ENCODE peak calls at places on chromosomes 11 and 22, in ten cellular contexts. One of them, this sample, is unnamed.

GRCh38 chr11:63769044-63769718 is 606 bp upstream of the ZFTA start:
- DNase-seq in BJ: no peak
- DNase-seq in skeletal muscle cell: no peak
- DNase-seq in neuronal stem cell: peak; percentile 41
- DNase-seq in germinal center: peak; percentile 48
- DNase-seq in M059J: peak; percentile 33
- DNase-seq in EL: peak; percentile 51
- DNase-seq in hippocampal formation: no peak
- DNase-seq in stimulated activated CD4-positive, alpha-beta T cell treated with anti-CD3 and anti-CD28 coated beads, Interleukin-1b, Interleukin-23, amount 100 ng/mL, for 24 hours: peak; percentile 14
- DNase-seq in osteocyte: no peak
- DNase-seq in this sample: peak; percentile 48

GRCh38 chr11:10564692-10565318 is 3.7 kb downstream of the LYVE1 start:
- DNase-seq in BJ: no peak
- DNase-seq in skeletal muscle cell: no peak
- DNase-seq in neuronal stem cell: no peak
- DNase-seq in germinal center: no peak
- DNase-seq in M059J: peak; percentile 41
- DNase-seq in EL: no peak
- DNase-seq in hippocampal formation: no peak
- DNase-seq in stimulated activated CD4-positive, alpha-beta T cell treated with anti-CD3 and anti-CD28 coated beads, Interleukin-1b, Interleukin-23, amount 100 ng/mL, for 24 hours: no peak
- DNase-seq in osteocyte: no peak
- DNase-seq in this sample: peak; percentile 18

GRCh38 chr11:76657824-76658170 is 12.8 kb downstream of the LRRC32 start:
- DNase-seq in BJ: no peak
- DNase-seq in skeletal muscle cell: no peak
- DNase-seq in neuronal stem cell: no peak
- DNase-seq in germinal center: no peak
- DNase-seq in M059J: no peak
- DNase-seq in EL: no peak
- DNase-seq in hippocampal formation: no peak
- DNase-seq in stimulated activated CD4-positive, alpha-beta T cell treated with anti-CD3 and anti-CD28 coated beads, Interleukin-1b, Interleukin-23, amount 100 ng/mL, for 24 hours: no peak
- DNase-seq in osteocyte: no peak
- DNase-seq in this sample: no peak

GRCh38 chr11:6979365-6979764 is 40.8 kb downstream of the ZNF214 start:
- DNase-seq in BJ: peak; percentile 43
- DNase-seq in skeletal muscle cell: no peak
- DNase-seq in neuronal stem cell: no peak
- DNase-seq in germinal center: no peak
- DNase-seq in M059J: no peak
- DNase-seq in EL: no peak
- DNase-seq in hippocampal formation: no peak
- DNase-seq in stimulated activated CD4-positive, alpha-beta T cell treated with anti-CD3 and anti-CD28 coated beads, Interleukin-1b, Interleukin-23, amount 100 ng/mL, for 24 hours: no peak
- DNase-seq in osteocyte: no peak
- DNase-seq in this sample: no peak

GRCh38 chr11:8787372-8787771 is 104.8 kb downstream of the RPL27A start:
- DNase-seq in BJ: no peak
- DNase-seq in skeletal muscle cell: no peak
- DNase-seq in neuronal stem cell: no peak
- DNase-seq in germinal center: no peak
- DNase-seq in M059J: peak; percentile 57
- DNase-seq in EL: peak; percentile 20
- DNase-seq in hippocampal formation: no peak
- DNase-seq in stimulated activated CD4-positive, alpha-beta T cell treated with anti-CD3 and anti-CD28 coated beads, Interleukin-1b, Interleukin-23, amount 100 ng/mL, for 24 hours: no peak
- DNase-seq in osteocyte: no peak
- DNase-seq in this sample: no peak

GRCh38 chr11:45666648-45667642 is 1.5 kb upstream of the CHST1 start:
- DNase-seq in BJ: no peak
- DNase-seq in skeletal muscle cell: no peak
- DNase-seq in neuronal stem cell: no peak
- DNase-seq in germinal center: no peak
- DNase-seq in M059J: no peak
- DNase-seq in EL: no peak
- DNase-seq in hippocampal formation: no peak
- DNase-seq in stimulated activated CD4-positive, alpha-beta T cell treated with anti-CD3 and anti-CD28 coated beads, Interleukin-1b, Interleukin-23, amount 100 ng/mL, for 24 hours: no peak
- DNase-seq in osteocyte: no peak
- DNase-seq in this sample: no peak

GRCh38 chr11:119374632-119375394 is 6.7 kb downstream of the USP2 start:
- DNase-seq in BJ: no peak
- DNase-seq in skeletal muscle cell: no peak
- DNase-seq in neuronal stem cell: no peak
- DNase-seq in germinal center: no peak
- DNase-seq in M059J: no peak
- DNase-seq in EL: no peak
- DNase-seq in hippocampal formation: peak; percentile 38
- DNase-seq in stimulated activated CD4-positive, alpha-beta T cell treated with anti-CD3 and anti-CD28 coated beads, Interleukin-1b, Interleukin-23, amount 100 ng/mL, for 24 hours: no peak
- DNase-seq in osteocyte: no peak
- DNase-seq in this sample: no peak

GRCh38 chr11:2294340-2295290 is 7.1 kb downstream of the C11orf21 start:
- DNase-seq in BJ: no peak
- DNase-seq in skeletal muscle cell: no peak
- DNase-seq in neuronal stem cell: no peak
- DNase-seq in germinal center: no peak
- DNase-seq in M059J: no peak
- DNase-seq in EL: no peak
- DNase-seq in hippocampal formation: no peak
- DNase-seq in stimulated activated CD4-positive, alpha-beta T cell treated with anti-CD3 and anti-CD28 coated beads, Interleukin-1b, Interleukin-23, amount 100 ng/mL, for 24 hours: no peak
- DNase-seq in osteocyte: peak; percentile 79
- DNase-seq in this sample: no peak

GRCh38 chr22:19974233-19974861 is 32.7 kb upstream of the TXNRD2 start:
- DNase-seq in BJ: no peak
- DNase-seq in skeletal muscle cell: no peak
- DNase-seq in neuronal stem cell: peak; percentile 76
- DNase-seq in germinal center: peak; percentile 92
- DNase-seq in M059J: peak; percentile 14
- DNase-seq in EL: peak; percentile 48
- DNase-seq in hippocampal formation: no peak
- DNase-seq in stimulated activated CD4-positive, alpha-beta T cell treated with anti-CD3 and anti-CD28 coated beads, Interleukin-1b, Interleukin-23, amount 100 ng/mL, for 24 hours: no peak
- DNase-seq in osteocyte: no peak
- DNase-seq in this sample: peak; percentile 72

GRCh38 chr11:72777755-72778278 is 16.0 kb downstream of the STARD10 start:
- DNase-seq in BJ: no peak
- DNase-seq in skeletal muscle cell: no peak
- DNase-seq in neuronal stem cell: no peak
- DNase-seq in germinal center: no peak
- DNase-seq in M059J: no peak
- DNase-seq in EL: no peak
- DNase-seq in hippocampal formation: no peak
- DNase-seq in stimulated activated CD4-positive, alpha-beta T cell treated with anti-CD3 and anti-CD28 coated beads, Interleukin-1b, Interleukin-23, amount 100 ng/mL, for 24 hours: no peak
- DNase-seq in osteocyte: no peak
- DNase-seq in this sample: no peak

GRCh38 chr22:44546686-44547310 is 48.8 kb upstream of the RTL6 start:
- DNase-seq in BJ: no peak
- DNase-seq in skeletal muscle cell: no peak
- DNase-seq in neuronal stem cell: no peak
- DNase-seq in germinal center: no peak
- DNase-seq in M059J: no peak
- DNase-seq in EL: no peak
- DNase-seq in hippocampal formation: no peak
- DNase-seq in stimulated activated CD4-positive, alpha-beta T cell treated with anti-CD3 and anti-CD28 coated beads, Interleukin-1b, Interleukin-23, amount 100 ng/mL, for 24 hours: no peak
- DNase-seq in osteocyte: no peak
- DNase-seq in this sample: no peak

GRCh38 chr11:35088676-35089075 is 50.3 kb upstream of the CD44 start:
- DNase-seq in BJ: no peak
- DNase-seq in skeletal muscle cell: no peak
- DNase-seq in neuronal stem cell: no peak
- DNase-seq in germinal center: no peak
- DNase-seq in M059J: peak; percentile 82
- DNase-seq in EL: peak; percentile 45
- DNase-seq in hippocampal formation: no peak
- DNase-seq in stimulated activated CD4-positive, alpha-beta T cell treated with anti-CD3 and anti-CD28 coated beads, Interleukin-1b, Interleukin-23, amount 100 ng/mL, for 24 hours: no peak
- DNase-seq in osteocyte: no peak
- DNase-seq in this sample: peak; percentile 36

GRCh38 chr11:63767415-63768231 is 952 bp downstream of the ZFTA start:
- DNase-seq in BJ: peak; percentile 29
- DNase-seq in skeletal muscle cell: peak; percentile 52
- DNase-seq in neuronal stem cell: peak; percentile 89
- DNase-seq in germinal center: peak; percentile 58
- DNase-seq in M059J: peak; percentile 80
- DNase-seq in EL: peak; percentile 87
- DNase-seq in hippocampal formation: peak; percentile 51
- DNase-seq in stimulated activated CD4-positive, alpha-beta T cell treated with anti-CD3 and anti-CD28 coated beads, Interleukin-1b, Interleukin-23, amount 100 ng/mL, for 24 hours: no peak
- DNase-seq in osteocyte: no peak
- DNase-seq in this sample: peak; percentile 58

GRCh38 chr11:1338201-1339065 is 29.0 kb upstream of the TOLLIP start:
- DNase-seq in BJ: no peak
- DNase-seq in skeletal muscle cell: no peak
- DNase-seq in neuronal stem cell: no peak
- DNase-seq in germinal center: no peak
- DNase-seq in M059J: no peak
- DNase-seq in EL: no peak
- DNase-seq in hippocampal formation: no peak
- DNase-seq in stimulated activated CD4-positive, alpha-beta T cell treated with anti-CD3 and anti-CD28 coated beads, Interleukin-1b, Interleukin-23, amount 100 ng/mL, for 24 hours: no peak
- DNase-seq in osteocyte: peak; percentile 84
- DNase-seq in this sample: no peak

GRCh38 chr11:19577391-19577831 is 135.2 kb upstream of the NAV2 start:
- DNase-seq in BJ: no peak
- DNase-seq in skeletal muscle cell: no peak
- DNase-seq in neuronal stem cell: no peak
- DNase-seq in germinal center: no peak
- DNase-seq in M059J: peak; percentile 32
- DNase-seq in EL: no peak
- DNase-seq in hippocampal formation: no peak
- DNase-seq in stimulated activated CD4-positive, alpha-beta T cell treated with anti-CD3 and anti-CD28 coated beads, Interleukin-1b, Interleukin-23, amount 100 ng/mL, for 24 hours: no peak
- DNase-seq in osteocyte: no peak
- DNase-seq in this sample: no peak

GRCh38 chr11:36618025-36618700 is 20.1 kb upstream of the RAG2 start:
- DNase-seq in BJ: no peak
- DNase-seq in skeletal muscle cell: no peak
- DNase-seq in neuronal stem cell: no peak
- DNase-seq in germinal center: no peak
- DNase-seq in M059J: no peak
- DNase-seq in EL: no peak
- DNase-seq in hippocampal formation: no peak
- DNase-seq in stimulated activated CD4-positive, alpha-beta T cell treated with anti-CD3 and anti-CD28 coated beads, Interleukin-1b, Interleukin-23, amount 100 ng/mL, for 24 hours: no peak
- DNase-seq in osteocyte: no peak
- DNase-seq in this sample: no peak

GRCh38 chr22:43295173-43295572 is 48.0 kb downstream of the SCUBE1 start:
- DNase-seq in BJ: no peak
- DNase-seq in skeletal muscle cell: no peak
- DNase-seq in neuronal stem cell: no peak
- DNase-seq in germinal center: no peak
- DNase-seq in M059J: no peak
- DNase-seq in EL: no peak
- DNase-seq in hippocampal formation: no peak
- DNase-seq in stimulated activated CD4-positive, alpha-beta T cell treated with anti-CD3 and anti-CD28 coated beads, Interleukin-1b, Interleukin-23, amount 100 ng/mL, for 24 hours: no peak
- DNase-seq in osteocyte: no peak
- DNase-seq in this sample: no peak

GRCh38 chr11:73330569-73331093 is 22.6 kb downstream of the ARHGEF17 start:
- DNase-seq in BJ: no peak
- DNase-seq in skeletal muscle cell: no peak
- DNase-seq in neuronal stem cell: no peak
- DNase-seq in germinal center: no peak
- DNase-seq in M059J: peak; percentile 45
- DNase-seq in EL: peak; percentile 62
- DNase-seq in hippocampal formation: no peak
- DNase-seq in stimulated activated CD4-positive, alpha-beta T cell treated with anti-CD3 and anti-CD28 coated beads, Interleukin-1b, Interleukin-23, amount 100 ng/mL, for 24 hours: no peak
- DNase-seq in osteocyte: no peak
- DNase-seq in this sample: no peak

GRCh38 chr22:20591660-20592310 is 84.4 kb downstream of the MED15 start:
- DNase-seq in BJ: no peak
- DNase-seq in skeletal muscle cell: peak; percentile 52
- DNase-seq in neuronal stem cell: peak; percentile 32
- DNase-seq in germinal center: no peak
- DNase-seq in M059J: no peak
- DNase-seq in EL: no peak
- DNase-seq in hippocampal formation: no peak
- DNase-seq in stimulated activated CD4-positive, alpha-beta T cell treated with anti-CD3 and anti-CD28 coated beads, Interleukin-1b, Interleukin-23, amount 100 ng/mL, for 24 hours: no peak
- DNase-seq in osteocyte: no peak
- DNase-seq in this sample: no peak

This sample was measured in GM12865.